ENCODE peak calls at places on chromosomes 16 and 17, in eight cellular contexts. One of them, this sample, is unnamed.

GRCh38 chr17:79370594-79370993 is 240.3 kb downstream of the RBFOX3 start:
- DNase-seq in AG04450: no peak
- DNase-seq in effector CD4-positive, alpha-beta T cell: no peak
- DNase-seq in H9: no peak
- DNase-seq in non-pigmented ciliary epithelial cell: no peak
- DNase-seq in activated CD4-positive, alpha-beta T cell treated with anti-CD3 and anti-CD28 coated beads, Interleukin-2, amount 10 ng/mL, durations not matched to agents 7 days and 5 days: no peak
- DNase-seq in HCT116: no peak
- DNase-seq in activated T-cell treated with anti-CD3 and anti-CD28 coated beads, Interleukin-2, amount 50 U/mL, for 4 hours: no peak
- DNase-seq in this sample: no peak

GRCh38 chr17:40646791-40647548 is 648 bp downstream of the SMARCE1 start:
- DNase-seq in AG04450: no peak
- DNase-seq in effector CD4-positive, alpha-beta T cell: no peak
- DNase-seq in H9: no peak
- DNase-seq in non-pigmented ciliary epithelial cell: peak; percentile 9
- DNase-seq in activated CD4-positive, alpha-beta T cell treated with anti-CD3 and anti-CD28 coated beads, Interleukin-2, amount 10 ng/mL, durations not matched to agents 7 days and 5 days: peak; percentile 53
- DNase-seq in HCT116: peak; percentile 28
- DNase-seq in activated T-cell treated with anti-CD3 and anti-CD28 coated beads, Interleukin-2, amount 50 U/mL, for 4 hours: no peak
- DNase-seq in this sample: no peak

GRCh38 chr17:59378621-59379194 is 47.3 kb downstream of the YPEL2 start:
- DNase-seq in AG04450: peak; percentile 47
- DNase-seq in effector CD4-positive, alpha-beta T cell: no peak
- DNase-seq in H9: no peak
- DNase-seq in non-pigmented ciliary epithelial cell: peak; percentile 82
- DNase-seq in activated CD4-positive, alpha-beta T cell treated with anti-CD3 and anti-CD28 coated beads, Interleukin-2, amount 10 ng/mL, durations not matched to agents 7 days and 5 days: no peak
- DNase-seq in HCT116: no peak
- DNase-seq in activated T-cell treated with anti-CD3 and anti-CD28 coated beads, Interleukin-2, amount 50 U/mL, for 4 hours: no peak
- DNase-seq in this sample: no peak

GRCh38 chr17:5785343-5785742 is 201.0 kb upstream of the NLRP1 start:
- DNase-seq in AG04450: no peak
- DNase-seq in effector CD4-positive, alpha-beta T cell: no peak
- DNase-seq in H9: no peak
- DNase-seq in non-pigmented ciliary epithelial cell: no peak
- DNase-seq in activated CD4-positive, alpha-beta T cell treated with anti-CD3 and anti-CD28 coated beads, Interleukin-2, amount 10 ng/mL, durations not matched to agents 7 days and 5 days: no peak
- DNase-seq in HCT116: no peak
- DNase-seq in activated T-cell treated with anti-CD3 and anti-CD28 coated beads, Interleukin-2, amount 50 U/mL, for 4 hours: no peak
- DNase-seq in this sample: no peak

GRCh38 chr16:5071341-5071680 is 332 bp upstream of the ALG1 start:
- DNase-seq in AG04450: no peak
- DNase-seq in effector CD4-positive, alpha-beta T cell: no peak
- DNase-seq in H9: no peak
- DNase-seq in non-pigmented ciliary epithelial cell: no peak
- DNase-seq in activated CD4-positive, alpha-beta T cell treated with anti-CD3 and anti-CD28 coated beads, Interleukin-2, amount 10 ng/mL, durations not matched to agents 7 days and 5 days: no peak
- DNase-seq in HCT116: no peak
- DNase-seq in activated T-cell treated with anti-CD3 and anti-CD28 coated beads, Interleukin-2, amount 50 U/mL, for 4 hours: no peak
- DNase-seq in this sample: no peak

GRCh38 chr17:42097691-42098661 is at the start of gene ZNF385C:
- DNase-seq in AG04450: no peak
- DNase-seq in effector CD4-positive, alpha-beta T cell: peak; percentile 43
- DNase-seq in H9: peak; percentile 74
- DNase-seq in non-pigmented ciliary epithelial cell: no peak
- DNase-seq in activated CD4-positive, alpha-beta T cell treated with anti-CD3 and anti-CD28 coated beads, Interleukin-2, amount 10 ng/mL, durations not matched to agents 7 days and 5 days: peak; percentile 21
- DNase-seq in HCT116: no peak
- DNase-seq in activated T-cell treated with anti-CD3 and anti-CD28 coated beads, Interleukin-2, amount 50 U/mL, for 4 hours: peak; percentile 42
- DNase-seq in this sample: no peak

GRCh38 chr16:4706871-4707270 is 13.5 kb downstream of the NUDT16L1 start:
- DNase-seq in AG04450: no peak
- DNase-seq in effector CD4-positive, alpha-beta T cell: no peak
- DNase-seq in H9: no peak
- DNase-seq in non-pigmented ciliary epithelial cell: no peak
- DNase-seq in activated CD4-positive, alpha-beta T cell treated with anti-CD3 and anti-CD28 coated beads, Interleukin-2, amount 10 ng/mL, durations not matched to agents 7 days and 5 days: no peak
- DNase-seq in HCT116: no peak
- DNase-seq in activated T-cell treated with anti-CD3 and anti-CD28 coated beads, Interleukin-2, amount 50 U/mL, for 4 hours: no peak
- DNase-seq in this sample: no peak

GRCh38 chr17:64787255-64787920 is 125.3 kb upstream of the SMURF2 start:
- DNase-seq in AG04450: no peak
- DNase-seq in effector CD4-positive, alpha-beta T cell: no peak
- DNase-seq in H9: no peak
- DNase-seq in non-pigmented ciliary epithelial cell: no peak
- DNase-seq in activated CD4-positive, alpha-beta T cell treated with anti-CD3 and anti-CD28 coated beads, Interleukin-2, amount 10 ng/mL, durations not matched to agents 7 days and 5 days: no peak
- DNase-seq in HCT116: no peak
- DNase-seq in activated T-cell treated with anti-CD3 and anti-CD28 coated beads, Interleukin-2, amount 50 U/mL, for 4 hours: no peak
- DNase-seq in this sample: no peak

GRCh38 chr17:82228842-82229685 is at the start of gene SLC16A3:
- DNase-seq in AG04450: no peak
- DNase-seq in effector CD4-positive, alpha-beta T cell: peak; percentile 51
- DNase-seq in H9: no peak
- DNase-seq in non-pigmented ciliary epithelial cell: no peak
- DNase-seq in activated CD4-positive, alpha-beta T cell treated with anti-CD3 and anti-CD28 coated beads, Interleukin-2, amount 10 ng/mL, durations not matched to agents 7 days and 5 days: peak; percentile 67
- DNase-seq in HCT116: no peak
- DNase-seq in activated T-cell treated with anti-CD3 and anti-CD28 coated beads, Interleukin-2, amount 50 U/mL, for 4 hours: peak; percentile 65
- DNase-seq in this sample: peak; percentile 79

GRCh38 chr17:34299017-34299416 is 13.5 kb downstream of the CCL11 start:
- DNase-seq in AG04450: no peak
- DNase-seq in effector CD4-positive, alpha-beta T cell: no peak
- DNase-seq in H9: no peak
- DNase-seq in non-pigmented ciliary epithelial cell: no peak
- DNase-seq in activated CD4-positive, alpha-beta T cell treated with anti-CD3 and anti-CD28 coated beads, Interleukin-2, amount 10 ng/mL, durations not matched to agents 7 days and 5 days: no peak
- DNase-seq in HCT116: no peak
- DNase-seq in activated T-cell treated with anti-CD3 and anti-CD28 coated beads, Interleukin-2, amount 50 U/mL, for 4 hours: no peak
- DNase-seq in this sample: no peak

GRCh38 chr17:37527249-37527851 is 37.7 kb downstream of the DUSP14 start:
- DNase-seq in AG04450: peak; percentile 26
- DNase-seq in effector CD4-positive, alpha-beta T cell: no peak
- DNase-seq in H9: no peak
- DNase-seq in non-pigmented ciliary epithelial cell: no peak
- DNase-seq in activated CD4-positive, alpha-beta T cell treated with anti-CD3 and anti-CD28 coated beads, Interleukin-2, amount 10 ng/mL, durations not matched to agents 7 days and 5 days: peak; percentile 29
- DNase-seq in HCT116: peak; percentile 38
- DNase-seq in activated T-cell treated with anti-CD3 and anti-CD28 coated beads, Interleukin-2, amount 50 U/mL, for 4 hours: no peak
- DNase-seq in this sample: no peak